ENCODE peak calls at places on chromosomes 13 and 19, in eight cellular contexts. I is fibroblast of the conjunctiva; G is cardiac fibroblast; T is nucleus accumbens; S is testis; O is DMS153; C is stimulated activated CD4-positive, alpha-beta T cell treated with anti-CD3 and anti-CD28 coated beads, Interleukin-1b, Interleukin-23, amount 100 ng/mL, for 1 hour; H is body of pancreas. L is an unnamed sample.

GRCh38 chr19:49593233-49594113 is 2.5 kb downstream of the PRR12 start:
- DNase-seq in H (peak), O (peak), I (peak), G (peak), T (peak), C (peak), S (peak), L (peak)

GRCh38 chr13:100789481-100789880 is 114.9 kb upstream of the TMTC4 start:
- DNase-seq in T (peak), I (no peak), H (no peak), G (peak), C (no peak), S (no peak), O (peak), L (no peak)

GRCh38 chr13:98471895-98472294 is 105.0 kb downstream of the STK24 start:
- DNase-seq in S (peak), T (no peak), I (no peak), G (no peak), H (no peak), O (no peak), C (no peak), L (no peak)

GRCh38 chr19:12723643-12724426 is at the start of gene TNPO2:
- DNase-seq in O (no peak), T (peak), H (peak), C (no peak), I (peak), S (peak), G (peak), L (no peak)

GRCh38 chr13:99655351-99656091 is 154.2 kb downstream of the TM9SF2 start:
- DNase-seq in O (no peak), I (no peak), T (no peak), S (no peak), C (no peak), H (no peak), G (no peak), L (no peak)

GRCh38 chr13:58318495-58319167 is 687.1 kb downstream of the PCDH17 start:
- DNase-seq in S (peak), T (no peak), I (no peak), C (no peak), G (no peak), H (no peak), O (no peak), L (no peak)

GRCh38 chr13:77533875-77534788 is 1.4 kb upstream of the SCEL start:
- DNase-seq in I (no peak), G (no peak), T (no peak), S (no peak), H (no peak), O (no peak), C (no peak), L (no peak)

GRCh38 chr19:11659612-11660011 is 62.3 kb downstream of the ZNF627 start:
- DNase-seq in S (no peak), G (peak), C (no peak), O (no peak), T (no peak), I (no peak), H (no peak), L (peak)

GRCh38 chr13:40665061-40665753 is 1.2 kb downstream of the FOXO1 start:
- DNase-seq in I (no peak), C (no peak), G (no peak), H (peak), O (peak), T (no peak), S (peak), L (no peak)

GRCh38 chr19:49808762-49809154 is 4.3 kb downstream of the FUZ start:
- DNase-seq in G (peak), O (peak), C (peak), S (peak), T (peak), I (peak), H (peak), L (no peak)

GRCh38 chr13:96080676-96081075 is 9.2 kb upstream of the HS6ST3 start:
- DNase-seq in O (no peak), I (no peak), C (no peak), H (no peak), S (no peak), G (no peak), T (no peak), L (no peak)

GRCh38 chr19:45505151-45505995 is 1.9 kb upstream of the VASP start:
- DNase-seq in S (no peak), O (no peak), T (no peak), I (no peak), C (no peak), H (no peak), G (peak), L (no peak)

GRCh38 chr19:43798546-43799409 is 3.5 kb downstream of the LYPD5 start:
- DNase-seq in C (no peak), I (no peak), H (peak), O (peak), G (peak), S (no peak), T (peak), L (no peak)

GRCh38 chr13:46551410-46552301 is 1.3 kb upstream of the LRCH1 start:
- DNase-seq in O (peak), H (peak), T (peak), I (no peak), G (peak), C (peak), S (peak), L (peak)

GRCh38 chr19:55091955-55092354 is 16.3 kb downstream of the EPS8L1 start:
- DNase-seq in T (no peak), C (no peak), I (no peak), H (no peak), G (no peak), O (no peak), S (peak), L (no peak)

GRCh38 chr19:34475026-34475974 is 6.3 kb upstream of the WTIP start:
- DNase-seq in H (no peak), T (no peak), G (peak), C (no peak), I (peak), S (no peak), O (no peak), L (peak)

GRCh38 chr13:50198508-50198907 is 183.3 kb downstream of the KCNRG start:
- DNase-seq in G (peak), S (no peak), H (no peak), C (no peak), T (no peak), I (peak), O (no peak), L (peak)

GRCh38 chr13:95325485-95325884 is 24.2 kb upstream of the ABCC4 start:
- DNase-seq in T (no peak), S (no peak), H (no peak), O (no peak), C (no peak), G (no peak), I (no peak), L (no peak)